ENCODE peak calls at places on chromosomes 12 and 14, in ten cellular contexts. E is coronary artery; H is small intestine; N is astrocyte of the hippocampus; F is stimulated activated CD4-positive, alpha-beta T cell treated with anti-CD3 and anti-CD28 coated beads, Interleukin-4, amount 100 ng/mL, for 24 hours; M is Calu3; A is stromal cell of bone marrow; S is lung; D is OCI-LY7; I is stimulated activated CD8-positive, alpha-beta memory T cell treated with anti-CD3 and anti-CD28 coated beads, Interleukin-2, amount 100 ng/mL, for 1 hour. Y is an unnamed sample.
A peak's percentile ranks its signal among the peaks of the same experiment; 100 is the strongest.

GRCh38 chr12:4274960-4275868 is 1.7 kb downstream of the CCND2 start:
- DNase-seq in N (peak; percentile 51), D (no peak), M (no peak), I (no peak), F (no peak), E (peak; percentile 70), S (no peak), H (peak; percentile 46), A (no peak), Y (no peak)

GRCh38 chr12:29944269-29945000 is 160.7 kb upstream of the TMTC1 start:
- DNase-seq in N (no peak), H (no peak), M (no peak), F (no peak), A (no peak), E (no peak), S (no peak), D (no peak), I (no peak), Y (no peak)

GRCh38 chr12:47343684-47344567 is 264.2 kb upstream of the AMIGO2 start:
- DNase-seq in N (peak; percentile 49), M (no peak), S (no peak), F (no peak), I (no peak), E (no peak), H (no peak), D (no peak), A (peak; percentile 74), Y (no peak)

GRCh38 chr14:91570021-91570420 is 59.9 kb upstream of the PPP4R3A start:
- DNase-seq in D (no peak), F (no peak), M (no peak), A (no peak), S (no peak), H (no peak), E (no peak), I (no peak), N (no peak), Y (no peak)

GRCh38 chr14:96408608-96409007 is 16.7 kb downstream of the AK7 start:
- DNase-seq in M (no peak), N (no peak), A (no peak), S (no peak), I (no peak), F (no peak), D (no peak), H (no peak), E (no peak), Y (no peak)

GRCh38 chr12:11202811-11203210 is 16.1 kb upstream of the TAS2R42 start:
- DNase-seq in D (no peak), A (no peak), M (no peak), N (no peak), S (no peak), I (no peak), E (no peak), F (no peak), H (no peak), Y (no peak)

GRCh38 chr12:67394600-67394999 is 125.4 kb downstream of the CAND1 start:
- DNase-seq in I (no peak), D (no peak), F (no peak), H (no peak), S (no peak), E (peak; percentile 79), N (peak; percentile 83), M (no peak), A (peak; percentile 72), Y (no peak)

GRCh38 chr14:61326847-61327246 is 5.5 kb downstream of the PRKCH start:
- DNase-seq in E (no peak), I (no peak), H (no peak), M (peak; percentile 66), A (no peak), S (peak; percentile 67), F (no peak), D (no peak), N (no peak), Y (no peak)

GRCh38 chr12:63319936-63320633 is 169.1 kb upstream of the AVPR1A start:
- DNase-seq in F (no peak), I (no peak), H (no peak), A (no peak), M (no peak), S (no peak), E (no peak), D (no peak), N (no peak), Y (no peak)

GRCh38 chr14:52950898-52951729 is at the start of gene FERMT2:
- DNase-seq in F (no peak), H (no peak), N (peak; percentile 97), M (peak; percentile 91), D (no peak), A (peak; percentile 77), I (no peak), E (peak; percentile 89), S (peak; percentile 87), Y (peak; percentile 97)

GRCh38 chr12:78725951-78726550 is 138.5 kb upstream of the SYT1 start:
- DNase-seq in N (no peak), M (no peak), H (no peak), D (no peak), S (no peak), E (no peak), A (no peak), I (no peak), F (no peak), Y (no peak)

GRCh38 chr12:102120886-102121285 is 903 bp downstream of the PARPBP start:
- DNase-seq in F (no peak), N (peak; percentile 26), E (no peak), D (peak; percentile 51), H (peak; percentile 19), I (no peak), A (no peak), M (peak; percentile 30), S (no peak), Y (peak; percentile 1)

GRCh38 chr14:92759300-92759678 is 10.9 kb upstream of the LGMN start:
- DNase-seq in H (peak; percentile 63), D (peak; percentile 39), E (no peak), S (no peak), F (peak; percentile 19), N (peak; percentile 16), I (no peak), A (no peak), M (peak; percentile 55), Y (no peak)

GRCh38 chr12:108313609-108314331 is 25.3 kb downstream of the CMKLR1 start:
- DNase-seq in I (no peak), H (peak; percentile 16), F (no peak), D (peak; percentile 7), M (no peak), A (no peak), S (no peak), E (no peak), N (no peak), Y (no peak)

GRCh38 chr12:116121453-116121871 is 156.0 kb downstream of the MED13L start:
- DNase-seq in F (no peak), H (no peak), S (no peak), E (no peak), A (peak; percentile 37), D (no peak), I (no peak), M (no peak), N (no peak), Y (no peak)

GRCh38 chr12:101414533-101415119 is 7.1 kb upstream of the ARL1 start:
- DNase-seq in S (peak; percentile 35), D (peak; percentile 73), N (peak; percentile 69), H (peak; percentile 66), F (peak; percentile 11), E (no peak), A (peak; percentile 33), I (no peak), M (peak; percentile 71), Y (peak; percentile 36)

GRCh38 chr14:68363841-68364711 is 428.8 kb downstream of the ZFP36L1 start:
- DNase-seq in I (no peak), M (peak; percentile 29), N (peak; percentile 94), D (no peak), H (no peak), A (no peak), F (no peak), E (peak; percentile 80), S (no peak), Y (no peak)

GRCh38 chr14:25150401-25150800 is 100.5 kb upstream of the STXBP6 start:
- DNase-seq in D (no peak), A (peak; percentile 30), N (peak; percentile 68), S (no peak), E (no peak), I (no peak), M (no peak), H (no peak), F (no peak), Y (no peak)

GRCh38 chr12:65362231-65362630 is 83.7 kb downstream of the MSRB3 start:
- DNase-seq in H (no peak), A (no peak), M (no peak), F (no peak), S (no peak), E (no peak), D (no peak), N (peak; percentile 29), I (no peak), Y (no peak)

GRCh38 chr12:120538281-120539156 is 4.4 kb downstream of the RNF10 start:
- DNase-seq in I (no peak), N (peak; percentile 89), D (no peak), M (peak; percentile 78), A (no peak), E (peak; percentile 80), F (no peak), H (peak; percentile 86), S (peak; percentile 64), Y (no peak)

GRCh38 chr12:24937553-24938244 is 11.2 kb downstream of the BCAT1 start:
- DNase-seq in H (no peak), D (no peak), M (no peak), I (no peak), F (no peak), N (peak; percentile 25), A (no peak), E (no peak), S (no peak), Y (no peak)

GRCh38 chr14:106058342-106058741 is 532.0 kb downstream of the TMEM121 start:
- DNase-seq in I (no peak), A (no peak), E (no peak), N (no peak), S (no peak), F (no peak), D (no peak), H (no peak), M (no peak), Y (no peak)

GRCh38 chr14:93081875-93082570 is 33.7 kb downstream of the ITPK1 start:
- DNase-seq in D (no peak), H (peak; percentile 33), E (no peak), I (no peak), A (no peak), F (peak; percentile 8), S (no peak), M (no peak), N (no peak), Y (no peak)

GRCh38 chr14:74955229-74955999 is at the start of gene PGF:
- DNase-seq in E (no peak), D (no peak), A (no peak), I (no peak), N (peak; percentile 74), F (peak; percentile 24), S (peak; percentile 52), M (peak; percentile 57), H (peak; percentile 59), Y (no peak)

GRCh38 chr14:68506021-68506644 is 286.7 kb downstream of the ZFP36L1 start:
- DNase-seq in I (no peak), N (peak; percentile 68), F (no peak), A (no peak), S (no peak), D (peak; percentile 32), M (no peak), H (no peak), E (no peak), Y (no peak)

GRCh38 chr12:49335118-49335954 is 1.7 kb downstream of the C1QL4 start:
- DNase-seq in N (no peak), F (no peak), I (no peak), A (no peak), H (no peak), M (no peak), E (no peak), D (no peak), S (no peak), Y (no peak)

GRCh38 chr14:96821501-96821900 is 24.3 kb downstream of the VRK1 start:
- DNase-seq in M (no peak), E (no peak), F (no peak), H (no peak), N (peak; percentile 16), I (no peak), A (no peak), D (no peak), S (no peak), Y (no peak)

GRCh38 chr12:28742791-28743190 is 406.3 kb upstream of the FAR2 start:
- DNase-seq in I (no peak), M (no peak), H (no peak), S (no peak), N (peak; percentile 26), E (no peak), F (no peak), D (no peak), A (peak; percentile 6), Y (peak; percentile 15)

Y was measured in amniotic stem cell.